ENCODE peak calls at places on chromosomes 16 and 17, in ten cellular contexts. R, E, T, U, W, O, Q, L, H and B are unnamed samples.

GRCh38 chr17:45050680-45051059 is 762 bp downstream of the DCAKD start:
- DNase-seq in R (no peak), E (no peak), T (no peak), U (no peak), W (no peak), O (peak), Q (peak), L (peak), H (no peak), B (peak)

GRCh38 chr16:66064811-66065530 is 301.5 kb upstream of the CDH5 start:
- DNase-seq in R (no peak), E (no peak), T (no peak), U (no peak), W (no peak), O (no peak), Q (no peak), L (no peak), H (no peak), B (no peak)

GRCh38 chr17:44961921-44962350 is 6.2 kb downstream of the C1QL1 start:
- DNase-seq in R (no peak), E (no peak), T (no peak), U (no peak), W (peak), O (no peak), Q (no peak), L (no peak), H (no peak), B (no peak)

GRCh38 chr17:50556803-50557202 is 3.7 kb upstream of the CACNA1G start:
- DNase-seq in R (no peak), E (peak), T (no peak), U (no peak), W (no peak), O (no peak), Q (no peak), L (no peak), H (peak), B (no peak)

GRCh38 chr17:44920565-44920940 is 5.3 kb upstream of the GFAP start:
- DNase-seq in R (no peak), E (no peak), T (no peak), U (no peak), W (peak), O (no peak), Q (no peak), L (no peak), H (no peak), B (no peak)

GRCh38 chr16:81593481-81593880 is 148.9 kb downstream of the CMIP start:
- DNase-seq in R (no peak), E (no peak), T (peak), U (no peak), W (no peak), O (no peak), Q (no peak), L (no peak), H (peak), B (no peak)

GRCh38 chr16:10876799-10877341 is at the start of gene CIITA:
- DNase-seq in R (peak), E (peak), T (peak), U (peak), W (peak), O (peak), Q (peak), L (peak), H (peak), B (peak)

GRCh38 chr17:40518401-40519088 is 17.1 kb upstream of the TNS4 start:
- DNase-seq in R (peak), E (no peak), T (no peak), U (no peak), W (peak), O (no peak), Q (no peak), L (no peak), H (no peak), B (no peak)

GRCh38 chr17:79769596-79770520 is 8.1 kb upstream of the CBX2 start:
- DNase-seq in R (no peak), E (no peak), T (peak), U (no peak), W (no peak), O (no peak), Q (no peak), L (no peak), H (no peak), B (no peak)

GRCh38 chr16:88505405-88506082 is 52.5 kb downstream of the ZFPM1 start:
- DNase-seq in R (no peak), E (peak), T (no peak), U (no peak), W (peak), O (peak), Q (peak), L (peak), H (peak), B (peak)

GRCh38 chr17:78581304-78581703 is 4.1 kb upstream of the DNAH17 start:
- DNase-seq in R (no peak), E (no peak), T (no peak), U (no peak), W (no peak), O (no peak), Q (no peak), L (no peak), H (no peak), B (no peak)

GRCh38 chr16:265711-266110 is 10.0 kb downstream of the RGS11 start:
- DNase-seq in R (no peak), E (peak), T (no peak), U (no peak), W (peak), O (peak), Q (no peak), L (no peak), H (no peak), B (no peak)

GRCh38 chr16:78432451-78432850 is 333.0 kb downstream of the WWOX start:
- DNase-seq in R (no peak), E (no peak), T (no peak), U (no peak), W (no peak), O (no peak), Q (no peak), L (no peak), H (no peak), B (no peak)

GRCh38 chr16:77723108-77723514 is 797 bp downstream of the NUDT7 start:
- DNase-seq in R (peak), E (no peak), T (no peak), U (no peak), W (no peak), O (no peak), Q (no peak), L (no peak), H (no peak), B (peak)

GRCh38 chr17:18974407-18975149 is 22.6 kb downstream of the SLC5A10 start:
- DNase-seq in R (no peak), E (no peak), T (no peak), U (no peak), W (no peak), O (no peak), Q (no peak), L (no peak), H (no peak), B (no peak)

GRCh38 chr16:18803569-18804462 is 2.5 kb upstream of the ARL6IP1 start:
- DNase-seq in R (peak), E (no peak), T (no peak), U (no peak), W (no peak), O (no peak), Q (no peak), L (peak), H (no peak), B (no peak)

GRCh38 chr16:23836404-23837291 is 865 bp downstream of the PRKCB start:
- DNase-seq in R (no peak), E (peak), T (peak), U (no peak), W (peak), O (peak), Q (peak), L (peak), H (no peak), B (peak)

GRCh38 chr16:1964046-1964505 is 550 bp downstream of the RPS2 start:
- DNase-seq in R (no peak), E (no peak), T (peak), U (no peak), W (no peak), O (peak), Q (no peak), L (no peak), H (no peak), B (peak)

GRCh38 chr17:1006054-1006453 is 9.1 kb downstream of the TIMM22 start:
- DNase-seq in R (no peak), E (peak), T (no peak), U (no peak), W (no peak), O (no peak), Q (no peak), L (no peak), H (no peak), B (no peak)

GRCh38 chr16:1455190-1456171 is 11.1 kb upstream of the CCDC154 start:
- DNase-seq in R (no peak), E (no peak), T (peak), U (no peak), W (no peak), O (no peak), Q (no peak), L (no peak), H (no peak), B (no peak)

GRCh38 chr16:26995522-26995921 is 71.2 kb upstream of the C16orf82 start:
- DNase-seq in R (no peak), E (no peak), T (no peak), U (no peak), W (no peak), O (no peak), Q (no peak), L (no peak), H (no peak), B (no peak)

GRCh38 chr16:27174007-27174406 is 29.3 kb upstream of the KDM8 start:
- DNase-seq in R (no peak), E (no peak), T (no peak), U (no peak), W (no peak), O (peak), Q (peak), L (no peak), H (no peak), B (peak)

GRCh38 chr16:819336-819735 is 18.8 kb upstream of the GNG13 start:
- DNase-seq in R (no peak), E (no peak), T (no peak), U (no peak), W (no peak), O (peak), Q (no peak), L (no peak), H (no peak), B (peak)

GRCh38 chr17:17833664-17834357 is 3.0 kb downstream of the SREBF1 start:
- DNase-seq in R (no peak), E (no peak), T (no peak), U (no peak), W (no peak), O (no peak), Q (no peak), L (no peak), H (no peak), B (no peak)

GRCh38 chr17:2689411-2690164 is 22.0 kb downstream of the CLUH start:
- DNase-seq in R (no peak), E (no peak), T (peak), U (no peak), W (peak), O (no peak), Q (no peak), L (peak), H (no peak), B (peak)

GRCh38 chr17:60065867-60066266 is 12.9 kb downstream of the HEATR6 start:
- DNase-seq in R (no peak), E (no peak), T (no peak), U (no peak), W (no peak), O (no peak), Q (no peak), L (no peak), H (no peak), B (no peak)

GRCh38 chr17:76410328-76410965 is 26.0 kb downstream of the SPHK1 start:
- DNase-seq in R (no peak), E (no peak), T (no peak), U (no peak), W (no peak), O (no peak), Q (no peak), L (no peak), H (no peak), B (no peak)

GRCh38 chr17:60525347-60525623 is 757 bp downstream of the APPBP2 start:
- DNase-seq in R (peak), E (no peak), T (no peak), U (no peak), W (no peak), O (no peak), Q (no peak), L (no peak), H (no peak), B (no peak)

GRCh38 chr17:74767111-74767516 is 9.0 kb downstream of the NAT9 start:
- DNase-seq in R (no peak), E (no peak), T (no peak), U (no peak), W (no peak), O (no peak), Q (no peak), L (no peak), H (no peak), B (no peak)

GRCh38 chr17:6476834-6477210 is 32.6 kb downstream of the PIMREG start:
- DNase-seq in R (no peak), E (no peak), T (peak), U (no peak), W (no peak), O (no peak), Q (no peak), L (no peak), H (no peak), B (no peak)

GRCh38 chr16:63921737-63922136 is 1200.1 kb downstream of the CDH11 start:
- DNase-seq in R (no peak), E (no peak), T (no peak), U (no peak), W (no peak), O (no peak), Q (no peak), L (no peak), H (no peak), B (no peak)

GRCh38 chr16:66888647-66889615 is 8.6 kb downstream of the PDP2 start:
- DNase-seq in R (no peak), E (no peak), T (no peak), U (no peak), W (no peak), O (no peak), Q (no peak), L (no peak), H (no peak), B (no peak)

GRCh38 chr17:77382356-77382911 is 241.7 kb downstream of the SEC14L1 start:
- DNase-seq in R (no peak), E (no peak), T (no peak), U (no peak), W (peak), O (no peak), Q (peak), L (no peak), H (no peak), B (peak)

GRCh38 chr16:66618588-66618987 is 14.1 kb downstream of the CMTM3 start:
- DNase-seq in R (peak), E (no peak), T (no peak), U (peak), W (no peak), O (no peak), Q (no peak), L (no peak), H (no peak), B (no peak)

GRCh38 chr16:78523212-78523995 is 423.9 kb downstream of the WWOX start:
- DNase-seq in R (no peak), E (no peak), T (no peak), U (no peak), W (no peak), O (no peak), Q (no peak), L (no peak), H (no peak), B (no peak)

GRCh38 chr17:56756536-56756935 is 77.2 kb downstream of the C17orf67 start:
- DNase-seq in R (peak), E (no peak), T (no peak), U (peak), W (no peak), O (no peak), Q (no peak), L (no peak), H (no peak), B (no peak)

GRCh38 chr17:32503251-32504165 is 16.7 kb downstream of the CDK5R1 start:
- DNase-seq in R (no peak), E (no peak), T (no peak), U (no peak), W (no peak), O (no peak), Q (no peak), L (peak), H (no peak), B (peak)

GRCh38 chr17:9054146-9054545 is 32.8 kb downstream of the NTN1 start:
- DNase-seq in R (no peak), E (no peak), T (no peak), U (no peak), W (peak), O (no peak), Q (no peak), L (no peak), H (no peak), B (no peak)

GRCh38 chr17:80485846-80486245 is 9.4 kb upstream of the NPTX1 start:
- DNase-seq in R (no peak), E (no peak), T (no peak), U (no peak), W (no peak), O (no peak), Q (no peak), L (peak), H (peak), B (no peak)